ENCODE peak calls at places on chromosome 6, in six cellular contexts. One of them, this sample, is unnamed.
A peak's percentile ranks its signal among the peaks of the same experiment; 100 is the strongest.

GRCh38 chr6:97322811-97323210 is 39.8 kb upstream of the MMS22L start:
- DNase-seq in A549: no peak
- DNase-seq in stomach: no peak
- DNase-seq in left ventricle myocardium inferior: no peak
- DNase-seq in cardiac muscle cell: no peak
- DNase-seq in OCI-LY7: no peak
- DNase-seq in this sample: no peak

GRCh38 chr6:351867-352289 is 39.7 kb upstream of the IRF4 start:
- DNase-seq in cardiac muscle cell: no peak
- DNase-seq in OCI-LY7: peak; percentile 67
- DNase-seq in A549: no peak
- DNase-seq in left ventricle myocardium inferior: no peak
- DNase-seq in stomach: no peak
- DNase-seq in this sample: no peak

GRCh38 chr6:137794510-137795200 is 72.4 kb upstream of the TNFAIP3 start:
- DNase-seq in A549: no peak
- DNase-seq in stomach: no peak
- DNase-seq in cardiac muscle cell: no peak
- DNase-seq in left ventricle myocardium inferior: no peak
- DNase-seq in OCI-LY7: no peak
- DNase-seq in this sample: no peak

GRCh38 chr6:30820196-30820595 is 64.1 kb upstream of the DDR1 start:
- DNase-seq in OCI-LY7: no peak
- DNase-seq in left ventricle myocardium inferior: peak; percentile 26
- DNase-seq in stomach: peak; percentile 57
- DNase-seq in A549: peak; percentile 38
- DNase-seq in cardiac muscle cell: peak; percentile 67
- DNase-seq in this sample: no peak

GRCh38 chr6:4582506-4582905 is 193.7 kb upstream of the CDYL start:
- DNase-seq in left ventricle myocardium inferior: no peak
- DNase-seq in cardiac muscle cell: peak; percentile 77
- DNase-seq in OCI-LY7: no peak
- DNase-seq in stomach: no peak
- DNase-seq in A549: no peak
- DNase-seq in this sample: no peak

GRCh38 chr6:11989376-11989775 is 22.7 kb upstream of the HIVEP1 start:
- DNase-seq in A549: no peak
- DNase-seq in OCI-LY7: no peak
- DNase-seq in left ventricle myocardium inferior: no peak
- DNase-seq in cardiac muscle cell: peak; percentile 37
- DNase-seq in stomach: no peak
- DNase-seq in this sample: no peak

GRCh38 chr6:82783587-82784253 is 281.9 kb downstream of the UBE3D start:
- DNase-seq in stomach: no peak
- DNase-seq in A549: peak; percentile 2
- DNase-seq in OCI-LY7: no peak
- DNase-seq in cardiac muscle cell: no peak
- DNase-seq in left ventricle myocardium inferior: no peak
- DNase-seq in this sample: no peak

GRCh38 chr6:97765480-97765879 is 482.5 kb upstream of the MMS22L start:
- DNase-seq in left ventricle myocardium inferior: no peak
- DNase-seq in cardiac muscle cell: peak; percentile 3
- DNase-seq in OCI-LY7: no peak
- DNase-seq in A549: no peak
- DNase-seq in stomach: no peak
- DNase-seq in this sample: no peak

GRCh38 chr6:12605888-12606345 is 110.7 kb upstream of the PHACTR1 start:
- DNase-seq in cardiac muscle cell: peak; percentile 79
- DNase-seq in OCI-LY7: peak; percentile 86
- DNase-seq in left ventricle myocardium inferior: peak; percentile 15
- DNase-seq in A549: peak; percentile 23
- DNase-seq in stomach: peak; percentile 53
- DNase-seq in this sample: no peak

GRCh38 chr6:152636675-152637421 is at the start of gene SYNE1:
- DNase-seq in stomach: peak; percentile 57
- DNase-seq in left ventricle myocardium inferior: peak; percentile 54
- DNase-seq in OCI-LY7: peak; percentile 19
- DNase-seq in A549: peak; percentile 15
- DNase-seq in cardiac muscle cell: peak; percentile 47
- DNase-seq in this sample: peak; percentile 67

GRCh38 chr6:20769651-20770050 is 235.4 kb downstream of the CDKAL1 start:
- DNase-seq in OCI-LY7: no peak
- DNase-seq in stomach: no peak
- DNase-seq in A549: no peak
- DNase-seq in cardiac muscle cell: no peak
- DNase-seq in left ventricle myocardium inferior: no peak
- DNase-seq in this sample: no peak

GRCh38 chr6:20773822-20774221 is 239.6 kb downstream of the CDKAL1 start:
- DNase-seq in stomach: no peak
- DNase-seq in OCI-LY7: no peak
- DNase-seq in cardiac muscle cell: no peak
- DNase-seq in left ventricle myocardium inferior: no peak
- DNase-seq in A549: no peak
- DNase-seq in this sample: peak; percentile 69

GRCh38 chr6:20771427-20771826 is 237.2 kb downstream of the CDKAL1 start:
- DNase-seq in OCI-LY7: no peak
- DNase-seq in left ventricle myocardium inferior: no peak
- DNase-seq in A549: no peak
- DNase-seq in stomach: no peak
- DNase-seq in cardiac muscle cell: no peak
- DNase-seq in this sample: no peak

DNA sequence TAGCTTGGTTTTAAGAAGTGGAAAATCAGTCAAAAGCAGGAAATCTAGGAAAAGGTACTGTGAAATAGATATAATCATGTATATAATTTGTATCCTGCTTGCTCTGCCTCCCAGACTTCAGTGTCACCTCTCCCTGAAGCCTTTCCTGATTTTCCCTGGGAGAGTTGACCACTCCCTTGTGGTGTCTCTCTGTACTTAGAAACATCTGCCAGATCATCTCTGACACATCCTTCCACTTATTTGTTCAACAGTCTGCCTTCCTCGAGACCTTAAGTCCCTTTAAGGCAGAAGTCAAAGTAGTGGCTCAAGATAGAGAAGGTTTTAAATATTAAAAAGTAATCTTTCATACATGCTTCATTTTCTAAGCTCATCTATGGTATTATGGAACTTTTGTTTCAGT is 236.5 kb downstream of the CDKAL1 start:
- DNase-seq in OCI-LY7: no peak
- DNase-seq in cardiac muscle cell: no peak
- DNase-seq in A549: no peak
- DNase-seq in stomach: no peak
- DNase-seq in left ventricle myocardium inferior: no peak
- DNase-seq in this sample: no peak
- H3K4me3 ChIP-seq in OCI-LY7: no peak overlapping the region
- H3K4me3 ChIP-seq in cardiac muscle cell: no peak overlapping the region
- H3K4me3 ChIP-seq in A549: no peak overlapping the region
- H3K4me3 ChIP-seq in stomach: no peak overlapping the region
- H3K4me3 ChIP-seq in left ventricle myocardium inferior: no peak overlapping the region
- H3K4me3 ChIP-seq in this sample: no peak overlapping the region

GRCh38 chr6:35776364-35777215 is at the start of gene CLPSL2:
- DNase-seq in cardiac muscle cell: peak; percentile 36
- DNase-seq in OCI-LY7: no peak
- DNase-seq in A549: peak; percentile 43
- DNase-seq in stomach: no peak
- DNase-seq in left ventricle myocardium inferior: no peak
- DNase-seq in this sample: no peak

GRCh38 chr6:35774116-35774794 is 2.1 kb upstream of the CLPSL2 start:
- DNase-seq in left ventricle myocardium inferior: no peak
- DNase-seq in A549: no peak
- DNase-seq in stomach: no peak
- DNase-seq in OCI-LY7: no peak
- DNase-seq in cardiac muscle cell: no peak
- DNase-seq in this sample: no peak

GRCh38 chr6:35777356-35778102 is 1.1 kb downstream of the CLPSL2 start:
- DNase-seq in cardiac muscle cell: no peak
- DNase-seq in left ventricle myocardium inferior: no peak
- DNase-seq in OCI-LY7: no peak
- DNase-seq in A549: no peak
- DNase-seq in stomach: no peak
- DNase-seq in this sample: no peak

GRCh38 chr6:35778437-35778836 is 2.0 kb downstream of the CLPSL2 start:
- DNase-seq in stomach: no peak
- DNase-seq in A549: no peak
- DNase-seq in cardiac muscle cell: no peak
- DNase-seq in OCI-LY7: no peak
- DNase-seq in left ventricle myocardium inferior: no peak
- DNase-seq in this sample: no peak

GRCh38 chr6:35775031-35775430 is 1.4 kb upstream of the CLPSL2 start:
- DNase-seq in OCI-LY7: no peak
- DNase-seq in cardiac muscle cell: no peak
- DNase-seq in A549: no peak
- DNase-seq in left ventricle myocardium inferior: no peak
- DNase-seq in stomach: no peak
- DNase-seq in this sample: no peak
- TF ChIP-seq CTCF in OCI-LY7: no peak
- TF ChIP-seq CTCF in cardiac muscle cell: no peak
- TF ChIP-seq CTCF in A549: no peak
- TF ChIP-seq CTCF in left ventricle myocardium inferior: no peak
- TF ChIP-seq CTCF in stomach: no peak
- TF ChIP-seq CTCF in this sample: no peak

GRCh38 chr6:140879861-140880260 is 1252.9 kb upstream of the GJE1 start:
- DNase-seq in cardiac muscle cell: peak; percentile 76
- DNase-seq in stomach: no peak
- DNase-seq in A549: no peak
- DNase-seq in left ventricle myocardium inferior: no peak
- DNase-seq in OCI-LY7: no peak
- DNase-seq in this sample: no peak
- H3K9me3 ChIP-seq in cardiac muscle cell: no peaks in the 10 kb centered on the region
- H3K9me3 ChIP-seq in stomach: no peaks in the 10 kb centered on the region
- H3K9me3 ChIP-seq in A549: no peaks in the 10 kb centered on the region
- H3K9me3 ChIP-seq in left ventricle myocardium inferior: peaks cover 15% of the 10 kb centered on the region
- H3K9me3 ChIP-seq in OCI-LY7: no peaks in the 10 kb centered on the region
- H3K9me3 ChIP-seq in this sample: no peaks in the 10 kb centered on the region

GRCh38 chr6:111482959-111483735 is at the start of gene REV3L:
- DNase-seq in stomach: peak; percentile 85
- DNase-seq in left ventricle myocardium inferior: peak; percentile 88
- DNase-seq in cardiac muscle cell: peak; percentile 90
- DNase-seq in A549: peak; percentile 49
- DNase-seq in OCI-LY7: peak; percentile 90
- DNase-seq in this sample: peak; percentile 89

GRCh38 chr6:111482236-111482958 is 621 bp downstream of the REV3L start:
- DNase-seq in A549: no peak
- DNase-seq in left ventricle myocardium inferior: peak; percentile 40
- DNase-seq in stomach: peak; percentile 56
- DNase-seq in cardiac muscle cell: peak; percentile 45
- DNase-seq in OCI-LY7: peak; percentile 70
- DNase-seq in this sample: peak; percentile 73

GRCh38 chr6:111478749-111479148 is 4.3 kb downstream of the REV3L start:
- DNase-seq in OCI-LY7: peak; percentile 74
- DNase-seq in A549: no peak
- DNase-seq in cardiac muscle cell: peak; percentile 67
- DNase-seq in left ventricle myocardium inferior: no peak
- DNase-seq in stomach: no peak
- DNase-seq in this sample: no peak

GRCh38 chr6:111481836-111482235 is 1.2 kb downstream of the REV3L start:
- DNase-seq in left ventricle myocardium inferior: no peak
- DNase-seq in cardiac muscle cell: no peak
- DNase-seq in OCI-LY7: no peak
- DNase-seq in stomach: no peak
- DNase-seq in A549: no peak
- DNase-seq in this sample: no peak

DNA sequence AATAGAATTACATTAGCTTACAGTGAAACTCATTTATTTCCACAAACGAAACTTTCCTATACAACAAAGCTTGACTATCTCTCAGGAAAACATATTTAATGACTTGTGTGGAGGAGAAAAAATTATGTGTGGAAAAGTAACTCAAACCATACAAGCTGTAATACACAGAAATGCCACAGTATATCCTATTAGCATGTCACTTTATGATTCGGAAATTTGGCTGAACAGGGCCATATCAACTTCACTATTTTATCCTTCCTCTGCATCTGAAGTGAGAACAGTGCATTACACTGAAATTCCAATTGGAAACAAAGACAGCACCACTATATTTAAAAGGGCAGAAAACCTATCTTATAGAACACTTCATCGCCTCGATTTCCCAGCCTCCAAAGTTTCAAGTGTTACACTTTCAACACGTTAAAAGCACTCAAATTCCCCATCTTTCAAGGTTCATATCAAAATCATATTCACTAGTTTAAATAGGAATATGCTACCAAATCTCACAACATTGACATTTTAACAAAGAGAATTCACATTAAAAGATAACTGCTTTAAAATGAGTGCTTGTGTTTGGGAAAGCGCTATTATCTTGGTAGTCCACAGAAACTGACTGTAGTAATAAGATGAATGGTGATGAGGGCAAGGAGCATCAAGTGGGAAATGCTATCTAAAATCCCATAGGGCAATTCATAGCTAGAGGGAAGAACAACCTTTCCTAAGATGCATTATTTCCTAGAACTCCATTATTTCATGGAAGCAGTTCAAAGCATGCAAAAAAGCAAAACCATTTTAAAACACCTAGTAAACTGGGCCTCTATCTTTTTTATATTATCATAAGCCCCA is 1.8 kb downstream of the REV3L start:
- DNase-seq in cardiac muscle cell: no peak
- DNase-seq in A549: no peak
- DNase-seq in left ventricle myocardium inferior: no peak
- DNase-seq in stomach: no peak
- DNase-seq in OCI-LY7: peak; percentile 27
- DNase-seq in this sample: no peak
- H3K4me3 ChIP-seq in cardiac muscle cell: peak overlapping the region; percentile 49
- H3K4me3 ChIP-seq in A549: peak overlapping the region; percentile 97
- H3K4me3 ChIP-seq in left ventricle myocardium inferior: peak overlapping the region; percentile 96
- H3K4me3 ChIP-seq in stomach: peak overlapping the region; percentile 74
- H3K4me3 ChIP-seq in OCI-LY7: peak overlapping the region; percentile 90
- H3K4me3 ChIP-seq in this sample: peak overlapping the region; percentile 80

GRCh38 chr6:89311853-89312531 is 3.1 kb downstream of the GABRR2 start:
- DNase-seq in OCI-LY7: peak; percentile 29
- DNase-seq in cardiac muscle cell: peak; percentile 81
- DNase-seq in left ventricle myocardium inferior: peak; percentile 54
- DNase-seq in stomach: peak; percentile 75
- DNase-seq in A549: no peak
- DNase-seq in this sample: peak; percentile 39
- TF ChIP-seq CTCF in OCI-LY7: peak; percentile 78
- TF ChIP-seq CTCF in cardiac muscle cell: peak; percentile 69
- TF ChIP-seq CTCF in left ventricle myocardium inferior: peak; percentile 71
- TF ChIP-seq CTCF in stomach: peak; percentile 44
- TF ChIP-seq CTCF in A549: peak; percentile 18
- TF ChIP-seq CTCF in this sample: no peak

GRCh38 chr6:143940011-143940597 is 68.0 kb downstream of the PLAGL1 start:
- DNase-seq in OCI-LY7: peak; percentile 63
- DNase-seq in A549: peak; percentile 65
- DNase-seq in stomach: peak; percentile 49
- DNase-seq in cardiac muscle cell: peak; percentile 58
- DNase-seq in left ventricle myocardium inferior: no peak
- DNase-seq in this sample: no peak
- H3K9me3 ChIP-seq in OCI-LY7: no peaks in the 10 kb centered on the region
- H3K9me3 ChIP-seq in A549: no peaks in the 10 kb centered on the region
- H3K9me3 ChIP-seq in stomach: no peaks in the 10 kb centered on the region
- H3K9me3 ChIP-seq in cardiac muscle cell: no peaks in the 10 kb centered on the region
- H3K9me3 ChIP-seq in left ventricle myocardium inferior: no peaks in the 10 kb centered on the region
- H3K9me3 ChIP-seq in this sample: no peaks in the 10 kb centered on the region

GRCh38 chr6:41559655-41560439 is 13.7 kb downstream of the FOXP4 start:
- DNase-seq in OCI-LY7: no peak
- DNase-seq in cardiac muscle cell: peak; percentile 15
- DNase-seq in stomach: no peak
- DNase-seq in A549: no peak
- DNase-seq in left ventricle myocardium inferior: no peak
- DNase-seq in this sample: no peak
- H3K4me3 ChIP-seq in OCI-LY7: no peak overlapping the region
- H3K4me3 ChIP-seq in cardiac muscle cell: peak overlapping the region; percentile 29
- H3K4me3 ChIP-seq in stomach: peak overlapping the region; percentile 34
- H3K4me3 ChIP-seq in A549: no peak overlapping the region
- H3K4me3 ChIP-seq in left ventricle myocardium inferior: peak overlapping the region; percentile 66
- H3K4me3 ChIP-seq in this sample: no peak overlapping the region